ENCODE peak calls at places on chromosomes 13 and 19, in four cellular contexts. A, P, T and U are unnamed samples.

GRCh38 chr19:17680235-17680722 is 7.9 kb downstream of the UNC13A start:
- DNase-seq in A (peak; percentile 88), P (no peak), T (peak; percentile 27), U (peak; percentile 36)

GRCh38 chr13:75785130-75785529 is 149.0 kb downstream of the LMO7 start:
- DNase-seq in A (no peak), P (no peak), T (no peak), U (no peak)

GRCh38 chr19:46288896-46289588 is 7.8 kb upstream of the HIF3A start:
- DNase-seq in A (peak; percentile 57), P (no peak), T (no peak), U (no peak)

GRCh38 chr13:40812724-40813445 is 23.5 kb downstream of the SLC25A15 start:
- DNase-seq in A (no peak), P (no peak), T (no peak), U (no peak)

GRCh38 chr13:90091611-90092010 is 1255.9 kb upstream of the MIR17HG start:
- DNase-seq in A (no peak), P (no peak), T (no peak), U (no peak)

GRCh38 chr19:46697142-46697960 is 19.6 kb downstream of the PRKD2 start:
- DNase-seq in A (peak; percentile 86), P (peak; percentile 23), T (no peak), U (peak; percentile 96)

GRCh38 chr19:2719910-2720776 is 1.0 kb downstream of the DIRAS1 start:
- DNase-seq in A (peak; percentile 60), P (peak; percentile 30), T (no peak), U (no peak)

GRCh38 chr19:41646589-41647204 is 19.8 kb upstream of the CEACAM4 start:
- DNase-seq in A (no peak), P (no peak), T (peak; percentile 61), U (no peak)

GRCh38 chr19:29714953-29715694 is at the start of gene C19orf12:
- DNase-seq in A (peak; percentile 53), P (peak; percentile 51), T (peak; percentile 70), U (peak; percentile 46)

GRCh38 chr19:50030225-50030624 is 4.4 kb downstream of the ZNF473 start:
- DNase-seq in A (no peak), P (no peak), T (no peak), U (no peak)

GRCh38 chr13:49869514-49869913 is 66.6 kb downstream of the SPRYD7 start:
- DNase-seq in A (no peak), P (no peak), T (no peak), U (no peak)

GRCh38 chr13:27794921-27795717 is 2.8 kb downstream of the GSX1 start:
- DNase-seq in A (no peak), P (no peak), T (no peak), U (no peak)

GRCh38 chr13:102873653-102874052 is 27.8 kb downstream of the ERCC5 start:
- DNase-seq in A (no peak), P (no peak), T (no peak), U (no peak)

GRCh38 chr13:20125129-20125782 is 35.6 kb downstream of the GJA3 start:
- DNase-seq in A (no peak), P (no peak), T (no peak), U (no peak)

GRCh38 chr13:83352391-83352790 is 529.9 kb downstream of the SLITRK1 start:
- DNase-seq in A (no peak), P (no peak), T (no peak), U (no peak)

GRCh38 chr13:111269508-111269907 is 50.9 kb upstream of the TEX29 start:
- DNase-seq in A (no peak), P (no peak), T (no peak), U (no peak)

GRCh38 chr13:43441916-43442315 is 344.9 kb downstream of the ENOX1 start:
- DNase-seq in A (no peak), P (no peak), T (no peak), U (no peak)

GRCh38 chr19:917323-918151 is at the start of gene KISS1R:
- DNase-seq in A (no peak), P (no peak), T (peak; percentile 46), U (peak; percentile 29)

GRCh38 chr19:16062789-16063188 is 13.5 kb upstream of the TPM4 start:
- DNase-seq in A (peak; percentile 55), P (no peak), T (peak; percentile 73), U (peak; percentile 73)